ENCODE peak calls at places on chromosomes 5 and 9, in seven cellular contexts. One of them, this sample, is unnamed.

GRCh38 chr5:33231935-33232334 is 208.8 kb upstream of the TARS1 start:
- DNase-seq in IMR-90: peak
- DNase-seq in gastrocnemius medialis: no peak
- DNase-seq in transverse colon: no peak
- DNase-seq in 8988T: no peak
- DNase-seq in NCI-H1436: no peak
- DNase-seq in stomach: no peak
- DNase-seq in this sample: no peak

GRCh38 chr5:65151632-65152031 is 330.1 kb downstream of the ADAMTS6 start:
- DNase-seq in IMR-90: peak
- DNase-seq in gastrocnemius medialis: no peak
- DNase-seq in stomach: no peak
- DNase-seq in NCI-H1436: no peak
- DNase-seq in 8988T: no peak
- DNase-seq in transverse colon: no peak
- DNase-seq in this sample: no peak

GRCh38 chr9:6153425-6153824 is 62.2 kb upstream of the IL33 start:
- DNase-seq in 8988T: no peak
- DNase-seq in stomach: no peak
- DNase-seq in NCI-H1436: no peak
- DNase-seq in gastrocnemius medialis: no peak
- DNase-seq in transverse colon: no peak
- DNase-seq in IMR-90: peak
- DNase-seq in this sample: no peak

GRCh38 chr5:151619812-151620462 is 28.8 kb upstream of the FAT2 start:
- DNase-seq in IMR-90: no peak
- DNase-seq in stomach: no peak
- DNase-seq in 8988T: no peak
- DNase-seq in transverse colon: no peak
- DNase-seq in NCI-H1436: no peak
- DNase-seq in gastrocnemius medialis: peak
- DNase-seq in this sample: no peak

GRCh38 chr9:127599550-127599891 is 12.6 kb upstream of the STXBP1 start:
- DNase-seq in IMR-90: no peak
- DNase-seq in 8988T: no peak
- DNase-seq in NCI-H1436: no peak
- DNase-seq in stomach: no peak
- DNase-seq in gastrocnemius medialis: no peak
- DNase-seq in transverse colon: no peak
- DNase-seq in this sample: no peak

GRCh38 chr5:80186634-80187033 is 69.2 kb downstream of the SERINC5 start:
- DNase-seq in gastrocnemius medialis: no peak
- DNase-seq in stomach: peak
- DNase-seq in 8988T: no peak
- DNase-seq in transverse colon: peak
- DNase-seq in NCI-H1436: no peak
- DNase-seq in IMR-90: no peak
- DNase-seq in this sample: peak

GRCh38 chr9:136443087-136443486 is 3.4 kb upstream of the INPP5E start:
- DNase-seq in gastrocnemius medialis: no peak
- DNase-seq in NCI-H1436: no peak
- DNase-seq in stomach: no peak
- DNase-seq in transverse colon: no peak
- DNase-seq in 8988T: no peak
- DNase-seq in IMR-90: no peak
- DNase-seq in this sample: no peak

GRCh38 chr5:83718195-83718825 is 2.3 kb downstream of the HAPLN1 start:
- DNase-seq in gastrocnemius medialis: no peak
- DNase-seq in transverse colon: peak
- DNase-seq in NCI-H1436: peak
- DNase-seq in 8988T: peak
- DNase-seq in IMR-90: peak
- DNase-seq in stomach: peak
- DNase-seq in this sample: peak

GRCh38 chr5:92758552-92758951 is 822.5 kb downstream of the NR2F1-AS1 start:
- DNase-seq in transverse colon: no peak
- DNase-seq in IMR-90: peak
- DNase-seq in NCI-H1436: no peak
- DNase-seq in stomach: no peak
- DNase-seq in 8988T: no peak
- DNase-seq in gastrocnemius medialis: no peak
- DNase-seq in this sample: no peak

GRCh38 chr9:134355561-134356278 is 29.5 kb downstream of the RXRA start:
- DNase-seq in stomach: peak
- DNase-seq in gastrocnemius medialis: no peak
- DNase-seq in 8988T: no peak
- DNase-seq in transverse colon: peak
- DNase-seq in NCI-H1436: no peak
- DNase-seq in IMR-90: no peak
- DNase-seq in this sample: peak

GRCh38 chr5:140039561-140039960 is 3.5 kb downstream of the NRG2 start:
- DNase-seq in NCI-H1436: no peak
- DNase-seq in transverse colon: peak
- DNase-seq in stomach: no peak
- DNase-seq in gastrocnemius medialis: peak
- DNase-seq in 8988T: no peak
- DNase-seq in IMR-90: no peak
- DNase-seq in this sample: peak

GRCh38 chr9:83242066-83242465 is 179.1 kb upstream of the RASEF start:
- DNase-seq in stomach: no peak
- DNase-seq in NCI-H1436: no peak
- DNase-seq in gastrocnemius medialis: no peak
- DNase-seq in 8988T: no peak
- DNase-seq in transverse colon: no peak
- DNase-seq in IMR-90: no peak
- DNase-seq in this sample: no peak

GRCh38 chr5:108259306-108259705 is 122.6 kb downstream of the FBXL17 start:
- DNase-seq in 8988T: no peak
- DNase-seq in IMR-90: peak
- DNase-seq in NCI-H1436: no peak
- DNase-seq in gastrocnemius medialis: no peak
- DNase-seq in stomach: no peak
- DNase-seq in transverse colon: no peak
- DNase-seq in this sample: no peak

GRCh38 chr9:70229579-70229978 is 29.2 kb upstream of the SMC5 start:
- DNase-seq in NCI-H1436: no peak
- DNase-seq in gastrocnemius medialis: no peak
- DNase-seq in transverse colon: no peak
- DNase-seq in IMR-90: peak
- DNase-seq in 8988T: no peak
- DNase-seq in stomach: no peak
- DNase-seq in this sample: no peak

GRCh38 chr9:112863214-112863613 is 27.5 kb downstream of the SLC46A2 start:
- DNase-seq in transverse colon: no peak
- DNase-seq in IMR-90: peak
- DNase-seq in 8988T: no peak
- DNase-seq in gastrocnemius medialis: no peak
- DNase-seq in stomach: no peak
- DNase-seq in NCI-H1436: no peak
- DNase-seq in this sample: no peak

GRCh38 chr9:128548876-128549275 is 3.5 kb upstream of the SPTAN1 start:
- DNase-seq in stomach: no peak
- DNase-seq in IMR-90: no peak
- DNase-seq in gastrocnemius medialis: no peak
- DNase-seq in NCI-H1436: no peak
- DNase-seq in transverse colon: no peak
- DNase-seq in 8988T: no peak
- DNase-seq in this sample: no peak

GRCh38 chr5:68215888-68216736 is 556 bp downstream of the PIK3R1 start:
- DNase-seq in 8988T: peak
- DNase-seq in NCI-H1436: peak
- DNase-seq in IMR-90: peak
- DNase-seq in gastrocnemius medialis: peak
- DNase-seq in transverse colon: peak
- DNase-seq in stomach: peak
- DNase-seq in this sample: peak

GRCh38 chr5:142320851-142321560 is 3.8 kb downstream of the SPRY4 start:
- DNase-seq in gastrocnemius medialis: no peak
- DNase-seq in stomach: no peak
- DNase-seq in NCI-H1436: no peak
- DNase-seq in IMR-90: peak
- DNase-seq in 8988T: no peak
- DNase-seq in transverse colon: no peak
- DNase-seq in this sample: no peak

GRCh38 chr5:161086456-161086855 is 234.4 kb upstream of the ATP10B start:
- DNase-seq in transverse colon: no peak
- DNase-seq in IMR-90: peak
- DNase-seq in 8988T: no peak
- DNase-seq in NCI-H1436: no peak
- DNase-seq in stomach: no peak
- DNase-seq in gastrocnemius medialis: no peak
- DNase-seq in this sample: no peak

GRCh38 chr9:124010665-124011321 is 775 bp upstream of the LHX2 start:
- DNase-seq in 8988T: no peak
- DNase-seq in IMR-90: no peak
- DNase-seq in gastrocnemius medialis: no peak
- DNase-seq in stomach: no peak
- DNase-seq in transverse colon: no peak
- DNase-seq in NCI-H1436: no peak
- DNase-seq in this sample: no peak

GRCh38 chr5:165497707-165498106 is 1992.3 kb downstream of the MAT2B start:
- DNase-seq in stomach: no peak
- DNase-seq in IMR-90: peak
- DNase-seq in 8988T: no peak
- DNase-seq in NCI-H1436: peak
- DNase-seq in gastrocnemius medialis: no peak
- DNase-seq in transverse colon: no peak
- DNase-seq in this sample: no peak

GRCh38 chr5:1793966-1794895 is 5.4 kb downstream of the MRPL36 start:
- DNase-seq in 8988T: no peak
- DNase-seq in transverse colon: peak
- DNase-seq in stomach: no peak
- DNase-seq in IMR-90: peak
- DNase-seq in gastrocnemius medialis: no peak
- DNase-seq in NCI-H1436: no peak
- DNase-seq in this sample: no peak

GRCh38 chr5:127229185-127229889 is 61.3 kb upstream of the MEGF10 start:
- DNase-seq in NCI-H1436: no peak
- DNase-seq in gastrocnemius medialis: peak
- DNase-seq in stomach: peak
- DNase-seq in IMR-90: peak
- DNase-seq in 8988T: peak
- DNase-seq in transverse colon: peak
- DNase-seq in this sample: peak

GRCh38 chr9:79975471-79976316 is 403.9 kb downstream of the TLE4 start:
- DNase-seq in transverse colon: no peak
- DNase-seq in IMR-90: no peak
- DNase-seq in 8988T: no peak
- DNase-seq in stomach: no peak
- DNase-seq in NCI-H1436: no peak
- DNase-seq in gastrocnemius medialis: peak
- DNase-seq in this sample: no peak

GRCh38 chr5:175896641-175897040 is 25.3 kb downstream of the CPLX2 start:
- DNase-seq in transverse colon: no peak
- DNase-seq in gastrocnemius medialis: no peak
- DNase-seq in 8988T: no peak
- DNase-seq in NCI-H1436: no peak
- DNase-seq in IMR-90: no peak
- DNase-seq in stomach: no peak
- DNase-seq in this sample: no peak

GRCh38 chr5:178398856-178399722 is 166.5 kb upstream of the PHYKPL start:
- DNase-seq in 8988T: no peak
- DNase-seq in transverse colon: no peak
- DNase-seq in gastrocnemius medialis: no peak
- DNase-seq in NCI-H1436: no peak
- DNase-seq in IMR-90: no peak
- DNase-seq in stomach: no peak
- DNase-seq in this sample: no peak

This sample was measured in body of pancreas.